ENCODE peak calls at places on chromosome 18, in ten cellular contexts. E is CD8-positive, alpha-beta T cell; S is fibroblast of lung; Y is tibial artery; M is astrocyte; P is ovary; D is IMR-90; L is OCI-LY7; X is heart right ventricle; N is psoas muscle. Z is an unnamed sample.

GRCh38 chr18:29161429-29161828 is 984.5 kb upstream of the CDH2 start:
- DNase-seq in Y (no peak), M (no peak), L (no peak), X (no peak), N (no peak), E (no peak), D (peak), S (no peak), P (no peak), Z (no peak)

GRCh38 chr18:47737198-47737830 is 193.1 kb downstream of the SMAD2 start:
- DNase-seq in Y (no peak), E (no peak), M (no peak), D (no peak), N (no peak), P (no peak), X (no peak), L (no peak), S (no peak), Z (no peak)

GRCh38 chr18:38552729-38553411 is 987.3 kb upstream of the CELF4 start:
- DNase-seq in Y (no peak), P (no peak), L (no peak), N (no peak), X (no peak), S (no peak), D (no peak), E (no peak), M (no peak), Z (no peak)

GRCh38 chr18:52869942-52870907 is 530.2 kb downstream of the DCC start:
- DNase-seq in X (no peak), S (no peak), N (no peak), D (no peak), L (no peak), M (no peak), Y (no peak), E (no peak), P (no peak), Z (no peak)

GRCh38 chr18:9401166-9401565 is 66.6 kb downstream of the TWSG1 start:
- DNase-seq in Y (no peak), L (no peak), P (no peak), M (no peak), S (no peak), E (no peak), N (no peak), D (no peak), X (no peak), Z (no peak)

GRCh38 chr18:48781990-48782368 is 168.8 kb downstream of the SMAD7 start:
- DNase-seq in E (no peak), S (no peak), N (no peak), X (no peak), L (no peak), D (no peak), Y (no peak), M (no peak), P (no peak), Z (no peak)

GRCh38 chr18:1092228-1092627 is 187.6 kb downstream of the ADCYAP1 start:
- DNase-seq in E (no peak), P (no peak), X (no peak), S (no peak), L (no peak), Y (no peak), M (no peak), D (no peak), N (no peak), Z (peak)

GRCh38 chr18:27887287-27887686 is 289.6 kb downstream of the CDH2 start:
- DNase-seq in S (no peak), Y (no peak), D (no peak), E (no peak), X (no peak), P (no peak), M (no peak), L (no peak), N (no peak), Z (no peak)

GRCh38 chr18:9437049-9437448 is 38.3 kb upstream of the RALBP1 start:
- DNase-seq in D (peak), Y (no peak), S (peak), L (no peak), M (peak), E (no peak), N (no peak), P (no peak), X (no peak), Z (no peak)

GRCh38 chr18:79496237-79496977 is 100.7 kb downstream of the NFATC1 start:
- DNase-seq in M (no peak), N (peak), P (peak), S (no peak), Y (peak), L (no peak), D (no peak), E (no peak), X (no peak), Z (no peak)

GRCh38 chr18:35038881-35039491 is 2.2 kb upstream of the MAPRE2 start:
- DNase-seq in S (no peak), P (no peak), Y (no peak), E (no peak), M (no peak), X (no peak), L (peak), D (no peak), N (peak), Z (no peak)

GRCh38 chr18:75221902-75222301 is 11.3 kb downstream of the TSHZ1 start:
- DNase-seq in S (no peak), M (no peak), D (peak), X (no peak), N (no peak), P (no peak), Y (no peak), L (no peak), E (no peak), Z (no peak)

GRCh38 chr18:9495916-9496540 is 20.7 kb downstream of the RALBP1 start:
- DNase-seq in N (no peak), D (no peak), S (no peak), X (no peak), Y (no peak), E (no peak), L (no peak), P (no peak), M (no peak), Z (no peak)

GRCh38 chr18:1784113-1784512 is 787.2 kb downstream of the METTL4 start:
- DNase-seq in S (no peak), N (no peak), Y (no peak), E (no peak), M (no peak), X (no peak), P (no peak), D (no peak), L (no peak), Z (no peak)

GRCh38 chr18:6561893-6562292 is 147.2 kb upstream of the L3MBTL4 start:
- DNase-seq in S (peak), X (no peak), Y (no peak), D (no peak), P (no peak), E (no peak), M (no peak), N (no peak), L (no peak), Z (no peak)

GRCh38 chr18:73235921-73236320 is 368.1 kb upstream of the NETO1 start:
- DNase-seq in N (no peak), L (no peak), D (peak), S (no peak), X (no peak), P (no peak), M (peak), E (no peak), Y (no peak), Z (no peak)

GRCh38 chr18:51077217-51077616 is 47.2 kb downstream of the SMAD4 start:
- DNase-seq in N (no peak), P (no peak), E (no peak), L (no peak), D (peak), S (peak), M (peak), X (no peak), Y (no peak), Z (no peak)

GRCh38 chr18:79834834-79835233 is 37.1 kb downstream of the KCNG2 start:
- DNase-seq in N (no peak), X (no peak), E (no peak), D (no peak), Y (no peak), S (no peak), M (no peak), L (no peak), P (no peak), Z (no peak)

GRCh38 chr18:39871976-39872375 is 2083.1 kb upstream of the PIK3C3 start:
- DNase-seq in P (no peak), Y (no peak), X (no peak), L (no peak), E (no peak), N (no peak), M (no peak), D (no peak), S (no peak), Z (no peak)

GRCh38 chr18:46474487-46475366 is 182.3 kb downstream of the LOXHD1 start:
- DNase-seq in D (no peak), Y (no peak), X (no peak), N (no peak), E (no peak), S (no peak), P (no peak), L (no peak), M (no peak), Z (no peak)

GRCh38 chr18:9011431-9011830 is 91.1 kb upstream of the NDUFV2 start:
- DNase-seq in E (no peak), N (no peak), M (no peak), L (no peak), S (no peak), P (no peak), D (no peak), Y (no peak), X (no peak), Z (no peak)

GRCh38 chr18:43396266-43396665 is 119.0 kb upstream of the SYT4 start:
- DNase-seq in L (no peak), D (no peak), S (peak), M (no peak), Y (no peak), N (no peak), X (no peak), P (no peak), E (no peak), Z (peak)
- TF ChIP-seq CTCF in L (peak), D (peak), S (peak), M (peak), Y (no peak), N (peak), X (peak), P (no peak), E (no peak), Z (peak)

GRCh38 chr18:24482826-24483225 is 22.4 kb downstream of the HRH4 start:
- DNase-seq in M (no peak), D (no peak), S (no peak), Y (no peak), X (no peak), N (no peak), E (no peak), L (no peak), P (no peak), Z (no peak)

GRCh38 chr18:24475926-24476589 is 15.6 kb downstream of the HRH4 start:
- DNase-seq in X (no peak), D (no peak), N (no peak), M (no peak), Y (no peak), L (no peak), E (no peak), S (no peak), P (no peak), Z (no peak)

GRCh38 chr18:24479371-24479770 is 18.9 kb downstream of the HRH4 start:
- DNase-seq in P (no peak), M (no peak), N (no peak), E (no peak), X (no peak), D (no peak), S (no peak), L (no peak), Y (no peak), Z (no peak)
- H3K27ac ChIP-seq in P (no peak), M (no peak), N (no peak), E (no peak), X (no peak), D (no peak), S (no peak), L (no peak), Y (no peak), Z (no peak)

DNA sequence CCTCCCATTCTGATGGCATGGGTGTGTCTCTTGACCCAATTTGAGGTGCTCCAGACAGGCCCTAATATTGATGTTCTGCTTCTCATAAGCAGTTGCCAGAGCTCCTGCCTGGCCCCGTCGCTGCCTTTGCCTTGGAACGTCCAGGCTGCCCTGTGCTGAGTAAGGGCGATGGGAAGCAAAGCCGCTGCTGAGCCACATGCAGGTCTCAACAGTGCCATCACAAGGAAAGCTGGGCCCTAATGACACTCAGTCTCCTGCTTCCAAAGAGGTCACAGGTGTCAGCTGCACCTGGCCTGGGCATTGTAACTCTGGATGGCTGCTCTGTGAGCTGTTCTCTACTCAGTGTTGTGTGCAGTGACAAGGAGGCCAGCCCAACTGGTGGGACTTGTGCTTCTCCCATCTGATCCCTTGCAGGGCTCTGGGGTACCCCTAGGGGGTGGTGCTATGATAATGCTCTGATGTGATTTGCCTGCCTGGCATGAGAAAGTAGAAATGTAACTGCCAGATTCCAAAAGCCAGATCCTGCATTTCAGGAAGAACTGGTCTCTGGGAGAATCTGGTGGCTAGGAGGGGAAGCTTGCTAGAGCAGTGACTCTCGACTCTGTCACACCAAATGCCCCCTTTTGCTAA is 8.7 kb downstream of the TTC39C start:
- DNase-seq in X (no peak), P (no peak), S (no peak), N (no peak), Y (no peak), L (no peak), D (no peak), M (no peak), E (no peak), Z (no peak)
- TF ChIP-seq CTCF in X (no peak), P (no peak), S (no peak), N (no peak), Y (no peak), L (peak), D (no peak), M (no peak), E (no peak), Z (no peak)

DNA sequence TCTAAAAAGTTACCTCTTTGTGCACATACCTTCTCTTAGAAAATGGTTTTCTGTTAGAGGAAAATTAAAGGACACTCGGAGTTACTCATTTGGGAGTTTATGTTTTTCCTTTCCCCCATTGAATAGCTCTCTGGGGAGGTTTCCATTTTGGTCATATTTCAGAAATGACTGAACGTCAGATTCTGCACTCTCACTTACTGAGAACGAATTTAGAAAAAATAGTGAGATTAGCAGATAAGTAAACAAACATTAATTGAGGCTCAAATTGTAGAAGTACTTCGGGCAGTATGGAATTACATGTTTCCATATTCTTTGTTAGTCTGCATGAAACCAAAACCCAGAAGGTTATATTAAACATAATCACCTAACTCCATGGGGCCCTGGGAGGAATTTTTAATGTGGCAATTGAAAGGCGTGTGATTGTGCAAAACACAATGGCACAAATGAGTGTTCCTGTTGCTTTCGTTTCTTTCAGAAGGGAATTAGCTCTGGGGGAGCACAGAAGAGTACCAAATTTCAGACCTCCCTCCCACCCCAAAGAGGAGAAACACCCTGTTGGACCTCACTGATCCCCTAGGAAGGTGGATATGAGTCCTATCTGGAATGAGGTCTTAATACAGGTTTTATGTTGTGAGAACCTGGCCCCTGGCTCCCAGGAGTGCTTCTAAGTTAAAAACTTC is 212.3 kb downstream of the BCL2 start:
- DNase-seq in N (no peak), D (no peak), L (no peak), P (no peak), Y (no peak), E (no peak), M (no peak), X (no peak), S (no peak), Z (no peak)
- H3K27ac ChIP-seq in N (no peak), D (no peak), L (no peak), P (no peak), Y (no peak), E (no peak), M (no peak), X (no peak), S (no peak), Z (no peak)

GRCh38 chr18:76256897-76257500 is 238.0 kb downstream of the ZNF516 start:
- DNase-seq in Y (no peak), D (peak), P (peak), S (peak), E (no peak), M (peak), X (no peak), N (no peak), L (peak), Z (peak)
- TF ChIP-seq CTCF in Y (peak), D (peak), P (peak), S (peak), E (no peak), M (peak), X (peak), N (peak), L (peak), Z (peak)

Z was measured in RWPE1.